ENCODE peak calls at places on chromosome 12, in six cellular contexts. T is GM04503, A is T-cell, U is Calu3, B is GM04504, Q is H1. N is an unnamed sample.

GRCh38 chr12:15796493-15797141 is 7.4 kb upstream of the EPS8 start:
- DNase-seq in T (no peak), A (no peak), U (peak; percentile 55), B (no peak), Q (no peak), N (no peak)

GRCh38 chr12:59708484-59708883 is 112.7 kb downstream of the SLC16A7 start:
- DNase-seq in T (no peak), A (no peak), U (no peak), B (no peak), Q (no peak), N (no peak)

GRCh38 chr12:34335819-34336262 is 313.5 kb downstream of the ALG10 start:
- DNase-seq in T (no peak), A (no peak), U (no peak), B (no peak), Q (no peak), N (no peak)

GRCh38 chr12:65004270-65004669 is 116.8 kb downstream of the WIF1 start:
- DNase-seq in T (peak; percentile 11), A (no peak), U (no peak), B (no peak), Q (no peak), N (no peak)

GRCh38 chr12:79690606-79691298 is at the start of gene PAWR:
- DNase-seq in T (no peak), A (no peak), U (peak; percentile 92), B (no peak), Q (peak; percentile 63), N (no peak)

GRCh38 chr12:91274886-91275285 is 92.3 kb upstream of the DCN start:
- DNase-seq in T (no peak), A (no peak), U (no peak), B (peak; percentile 29), Q (no peak), N (peak; percentile 29)

GRCh38 chr12:57018906-57019305 is 2.6 kb upstream of the TAC3 start:
- DNase-seq in T (no peak), A (no peak), U (no peak), B (no peak), Q (no peak), N (no peak)

GRCh38 chr12:95168746-95169145 is 48.5 kb downstream of the FGD6 start:
- DNase-seq in T (no peak), A (no peak), U (no peak), B (no peak), Q (no peak), N (no peak)

GRCh38 chr12:46908936-46909635 is 83.3 kb upstream of the SLC38A4 start:
- DNase-seq in T (no peak), A (no peak), U (no peak), B (no peak), Q (no peak), N (no peak)

GRCh38 chr12:93244514-93245077 is 133.1 kb upstream of the NUDT4 start:
- DNase-seq in T (no peak), A (no peak), U (no peak), B (no peak), Q (no peak), N (no peak)

GRCh38 chr12:57610553-57611115 is 601 bp upstream of the ARHGEF25 start:
- DNase-seq in T (no peak), A (no peak), U (no peak), B (no peak), Q (no peak), N (no peak)

GRCh38 chr12:27645671-27646070 is 50.6 kb upstream of the REP15 start:
- DNase-seq in T (no peak), A (no peak), U (no peak), B (no peak), Q (no peak), N (no peak)

GRCh38 chr12:112122823-112123690 is 2.3 kb upstream of the TRAFD1 start:
- DNase-seq in T (no peak), A (no peak), U (no peak), B (no peak), Q (no peak), N (no peak)

GRCh38 chr12:51531982-51532497 is 59.0 kb upstream of the SCN8A start:
- DNase-seq in T (no peak), A (peak; percentile 56), U (peak; percentile 70), B (peak; percentile 57), Q (peak; percentile 80), N (peak; percentile 34)